ENCODE peak calls at places on chromosomes 11 and 22, in four cellular contexts. A is hepatocyte, S is neural progenitor cell, F is DND-41. C is an unnamed sample. For H3K4me1, the result is how much of the 10 kb centered on the place peaks cover.

GRCh38 chr11:70467196-70468085 is 69.1 kb downstream of the CTTN start:
- DNase-seq in A (peak), S (peak), F (peak), C (peak)

GRCh38 chr22:44870021-44870420 is 117.6 kb downstream of the ARHGAP8 start:
- DNase-seq in F (peak), A (peak), S (peak), C (no peak)

GRCh38 chr22:46684706-46685105 is 53.3 kb downstream of the CERK start:
- DNase-seq in F (no peak), A (no peak), S (no peak), C (no peak)

GRCh38 chr11:45662096-45662664 is 3.2 kb downstream of the CHST1 start:
- DNase-seq in A (no peak), F (no peak), S (no peak), C (no peak)

GRCh38 chr11:3154001-3154599 is 11.0 kb downstream of the OSBPL5 start:
- DNase-seq in S (no peak), A (no peak), F (no peak), C (no peak)

GRCh38 chr11:9120659-9121350 is 29.4 kb upstream of the SCUBE2 start:
- DNase-seq in F (no peak), A (no peak), S (peak), C (no peak)

GRCh38 chr11:89504270-89504669 is 13.1 kb upstream of the NOX4 start:
- DNase-seq in S (no peak), F (no peak), A (no peak), C (no peak)

GRCh38 chr11:95089620-95090542 is at the start of gene ENDOD1:
- DNase-seq in A (peak), F (peak), S (peak), C (peak)

GRCh38 chr11:125494601-125494986 is 1.5 kb downstream of the FEZ1 start:
- DNase-seq in A (no peak), F (no peak), S (peak), C (no peak)

GRCh38 chr11:134474942-134475341 is 62.9 kb upstream of the B3GAT1 start:
- DNase-seq in F (peak), S (no peak), A (no peak), C (no peak)

GRCh38 chr11:19498986-19499669 is 213.5 kb upstream of the NAV2 start:
- DNase-seq in A (peak), F (no peak), S (no peak), C (no peak)

GRCh38 chr11:34188181-34188580 is 82.8 kb downstream of the NAT10 start:
- DNase-seq in S (no peak), A (no peak), F (no peak), C (no peak)

GRCh38 chr22:28629420-28630184 is 50.0 kb downstream of the TTC28 start:
- DNase-seq in F (no peak), S (peak), A (no peak), C (no peak)

GRCh38 chr22:28911279-28911640 is 27.9 kb downstream of the ZNRF3 start:
- DNase-seq in S (no peak), A (no peak), F (no peak), C (no peak)

GRCh38 chr11:69319255-69320106 is 25.5 kb downstream of the MYEOV start:
- DNase-seq in A (no peak), S (no peak), F (no peak), C (no peak)

GRCh38 chr11:34223021-34223813 is 117.8 kb downstream of the NAT10 start:
- DNase-seq in F (no peak), A (peak), S (peak), C (no peak)

GRCh38 chr22:19874307-19875060 is 19.8 kb upstream of the GNB1L start:
- DNase-seq in F (no peak), S (peak), A (no peak), C (no peak)

GRCh38 chr11:10581481-10582019 is 13.1 kb upstream of the LYVE1 start:
- DNase-seq in S (no peak), F (no peak), A (no peak), C (no peak)

GRCh38 chr11:69396051-69396947 is 85.2 kb upstream of the LINC01488 start:
- DNase-seq in F (no peak), S (no peak), A (no peak), C (no peak)

GRCh38 chr11:68036141-68036716 is 2.6 kb upstream of the TCIRG1 start:
- DNase-seq in S (no peak), A (no peak), F (no peak), C (no peak)

GRCh38 chr11:99154277-99154676 is 133.5 kb downstream of the CNTN5 start:
- DNase-seq in A (no peak), F (no peak), S (no peak), C (no peak)

DNA sequence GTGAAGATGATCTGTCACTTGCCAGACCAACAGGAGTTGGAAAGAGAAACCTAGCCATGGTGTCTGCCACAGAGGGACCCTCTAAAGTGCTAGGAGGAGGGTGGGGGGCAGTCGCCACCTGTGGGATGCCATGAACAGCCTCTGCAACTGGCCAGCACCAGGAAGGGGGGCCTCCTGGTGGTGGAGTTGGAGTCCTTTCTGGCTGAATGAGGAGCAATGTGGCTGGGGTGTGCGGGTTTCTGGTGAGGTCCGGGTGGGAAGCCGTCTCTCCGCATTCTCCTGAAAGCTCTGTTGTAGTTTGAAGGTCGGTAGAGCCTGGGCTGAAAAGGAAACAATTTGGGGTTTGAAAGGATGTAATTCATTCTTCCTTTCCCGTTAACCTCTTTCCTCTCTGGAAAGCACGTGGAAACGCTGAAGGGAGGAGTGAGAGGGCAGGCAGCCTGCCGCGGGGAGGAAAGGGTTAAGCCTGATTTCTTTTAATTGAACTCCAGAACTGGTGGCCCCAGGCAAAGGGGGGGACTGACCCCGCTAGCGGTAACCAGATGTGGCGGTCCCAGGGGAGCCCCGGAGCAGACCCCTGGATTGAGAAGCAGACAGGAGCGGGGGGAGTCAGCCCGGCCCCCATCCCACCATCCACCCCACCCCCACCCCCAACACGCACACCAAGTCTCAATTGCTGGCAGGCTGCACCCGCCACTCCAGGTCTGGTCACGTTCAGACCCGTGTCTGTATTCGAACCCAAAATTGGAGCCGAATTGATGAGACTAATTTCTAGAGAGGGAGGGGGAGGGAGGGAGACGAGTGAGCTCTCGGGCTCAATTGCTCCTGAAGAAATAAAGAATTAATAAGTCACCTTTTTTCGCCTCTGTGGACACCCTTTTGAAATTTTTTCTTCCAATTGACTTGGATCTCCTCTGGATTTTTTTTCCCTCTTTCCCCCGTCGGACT is 1.8 kb upstream of the FLI1 start:
- DNase-seq in S (peak), A (no peak), F (no peak), C (no peak)
- TF ChIP-seq EZH2 in S (no peak), A (no peak), F (no peak), C (no peak)

DNA sequence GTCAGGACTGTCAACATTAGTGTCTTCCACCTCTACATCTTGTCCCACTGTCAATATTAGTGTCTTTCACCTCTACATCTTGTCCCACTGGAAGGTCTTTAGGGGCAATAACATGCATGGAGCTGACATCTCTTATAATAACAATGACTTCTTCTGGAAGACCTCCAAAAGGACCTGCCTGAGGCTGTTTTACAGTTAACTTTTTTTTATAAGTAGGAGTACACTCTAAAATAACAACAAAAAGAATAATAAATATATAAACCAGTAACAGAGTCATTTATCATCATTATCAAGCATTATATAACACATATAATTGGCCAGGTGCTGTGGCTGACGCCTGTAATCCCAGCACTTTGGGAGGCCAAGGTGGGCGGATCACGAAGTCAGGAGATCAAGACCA is 57.5 kb downstream of the PAK1 start:
- DNase-seq in F (no peak), A (no peak), S (no peak), C (no peak)
- H3K4me1 ChIP-seq in F (under half), A (under half), S (under half), C (under half)

GRCh38 chr11:575996-576756 is at the start of gene PHRF1:
- DNase-seq in S (peak), A (peak), F (peak), C (peak)

GRCh38 chr11:577611-577894 is 1.3 kb downstream of the PHRF1 start:
- DNase-seq in A (no peak), F (no peak), S (no peak), C (no peak)

GRCh38 chr11:576791-577610 is 731 bp downstream of the PHRF1 start:
- DNase-seq in S (no peak), A (no peak), F (no peak), C (no peak)

GRCh38 chr11:574632-575323 is 1.5 kb upstream of the PHRF1 start:
- DNase-seq in A (no peak), F (no peak), S (no peak), C (no peak)

GRCh38 chr11:575324-575995 is 810 bp upstream of the PHRF1 start:
- DNase-seq in F (no peak), A (no peak), S (peak), C (no peak)
- TF ChIP-seq EZH2 in F (no peak), A (no peak), S (no peak), C (no peak)

GRCh38 chr11:48103621-48104561 is 112.7 kb upstream of the OR4B1 start:
- DNase-seq in S (no peak), A (no peak), F (no peak), C (no peak)
- H3K4me1 ChIP-seq in S (under half), A (under half), F (under half), C (under half)

C was measured in MM.1S.